ENCODE peak calls at places on chromosomes 7 and 10, in four cellular contexts. Q is Daoy, U is AG20443, S is mammary epithelial cell. I is an unnamed sample.

GRCh38 chr7:74466196-74466813 is 12.6 kb downstream of the GTF2IRD1 start:
- DNase-seq in Q (no peak), U (no peak), S (no peak), I (no peak)

GRCh38 chr7:100825215-100825671 is 2.1 kb downstream of the EPHB4 start:
- DNase-seq in Q (no peak), U (peak), S (peak), I (no peak)

GRCh38 chr10:102675151-102675886 is 31.0 kb downstream of the TRIM8 start:
- DNase-seq in Q (no peak), U (no peak), S (peak), I (no peak)

GRCh38 chr10:63455507-63455906 is 10.3 kb downstream of the JMJD1C start:
- DNase-seq in Q (no peak), U (no peak), S (no peak), I (no peak)

GRCh38 chr10:21602313-21602712 is 68.3 kb downstream of the MLLT10 start:
- DNase-seq in Q (no peak), U (no peak), S (no peak), I (no peak)

GRCh38 chr7:143284591-143285453 is at the start of gene TMEM139:
- DNase-seq in Q (peak), U (no peak), S (no peak), I (peak)

GRCh38 chr7:1323178-1324027 is 90.7 kb downstream of the UNCX start:
- DNase-seq in Q (no peak), U (no peak), S (no peak), I (no peak)

GRCh38 chr10:90866050-90866598 is 5.7 kb upstream of the RPP30 start:
- DNase-seq in Q (no peak), U (no peak), S (no peak), I (no peak)

GRCh38 chr10:8183241-8183704 is 128.8 kb downstream of the GATA3 start:
- DNase-seq in Q (peak), U (no peak), S (peak), I (peak)

GRCh38 chr10:17993361-17993760 is 41.6 kb downstream of the SLC39A12 start:
- DNase-seq in Q (no peak), U (no peak), S (peak), I (no peak)

I was measured in Calu3.